ENCODE peak calls at places on chromosome 11, in ten cellular contexts. Z is right cardiac atrium, C is GM23248, M is left lung, W is spleen, U is mucosa of descending colon, S is PC-9, K is tibial artery, Q is prostate gland, I is A549. X is an unnamed sample. For H3K4me1, the result is how much of the 10 kb centered on the place peaks cover.

GRCh38 chr11:31810779-31811647 is at the start of gene PAX6:
- DNase-seq in S (peak), M (peak), C (peak), I (peak), W (peak), Q (no peak), K (no peak), Z (peak), U (peak), X (peak)

GRCh38 chr11:13119361-13119760 is 110.2 kb downstream of the RASSF10 start:
- DNase-seq in Z (no peak), Q (no peak), M (no peak), C (peak), S (no peak), K (no peak), W (no peak), I (no peak), U (no peak), X (no peak)

GRCh38 chr11:65766535-65766934 is 14.2 kb downstream of the AP5B1 start:
- DNase-seq in I (no peak), S (no peak), K (no peak), W (no peak), Z (no peak), C (peak), U (no peak), Q (no peak), M (no peak), X (no peak)

GRCh38 chr11:34348919-34349318 is 8.9 kb downstream of the ABTB2 start:
- DNase-seq in S (no peak), C (no peak), Z (no peak), U (no peak), I (no peak), Q (no peak), W (no peak), M (no peak), K (no peak), X (no peak)

GRCh38 chr11:1554981-1555712 is 16.9 kb downstream of the DUSP8 start:
- DNase-seq in C (no peak), M (no peak), Z (peak), Q (no peak), W (no peak), K (no peak), U (peak), I (no peak), S (no peak), X (no peak)

GRCh38 chr11:17845431-17845881 is 110.9 kb downstream of the KCNC1 start:
- DNase-seq in M (no peak), K (no peak), W (no peak), Z (peak), S (no peak), U (no peak), I (no peak), C (peak), Q (no peak), X (peak)

GRCh38 chr11:125921042-125921441 is 16.7 kb downstream of the DDX25 start:
- DNase-seq in K (no peak), C (no peak), S (no peak), M (no peak), I (no peak), Q (no peak), U (peak), W (no peak), Z (no peak), X (no peak)

GRCh38 chr11:68016161-68016903 is 6.2 kb downstream of the ALDH3B1 start:
- DNase-seq in W (no peak), U (no peak), Z (no peak), Q (no peak), I (no peak), M (no peak), K (no peak), S (no peak), C (peak), X (no peak)

GRCh38 chr11:93846411-93846810 is 4.0 kb downstream of the VSTM5 start:
- DNase-seq in K (no peak), Q (no peak), U (no peak), W (no peak), C (peak), M (no peak), I (no peak), S (no peak), Z (no peak), X (peak)

GRCh38 chr11:11998091-11998781 is 10.2 kb downstream of the DKK3 start:
- DNase-seq in S (no peak), K (no peak), I (peak), U (no peak), W (no peak), C (peak), Q (no peak), M (no peak), Z (no peak), X (peak)

GRCh38 chr11:133228406-133229330 is 303.6 kb downstream of the OPCML start:
- DNase-seq in Z (peak), K (no peak), I (no peak), W (no peak), C (no peak), S (no peak), Q (peak), U (peak), M (no peak), X (no peak)

GRCh38 chr11:95568236-95568635 is 221.3 kb downstream of the FAM76B start:
- DNase-seq in K (no peak), S (no peak), Z (no peak), I (no peak), W (no peak), C (no peak), Q (no peak), U (no peak), M (no peak), X (no peak)

GRCh38 chr11:85948884-85949283 is 93.7 kb downstream of the CCDC83 start:
- DNase-seq in Q (no peak), K (no peak), C (no peak), I (no peak), M (no peak), W (no peak), Z (no peak), U (no peak), S (peak), X (peak)

GRCh38 chr11:65391007-65391406 is 4.6 kb downstream of the FRMD8 start:
- DNase-seq in C (peak), U (no peak), W (no peak), S (no peak), I (peak), K (no peak), M (no peak), Q (no peak), Z (no peak), X (no peak)

GRCh38 chr11:93514712-93515111 is 28.5 kb downstream of the SMCO4 start:
- DNase-seq in S (no peak), U (no peak), M (no peak), W (no peak), K (no peak), I (no peak), Z (no peak), Q (no peak), C (no peak), X (no peak)

GRCh38 chr11:63670077-63670737 is 969 bp downstream of the ATL3 start:
- DNase-seq in C (peak), M (no peak), S (no peak), W (no peak), I (no peak), U (no peak), Q (no peak), K (no peak), Z (no peak), X (no peak)

GRCh38 chr11:68757711-68758110 is 6.4 kb upstream of the TESMIN start:
- DNase-seq in U (no peak), I (no peak), M (no peak), S (no peak), Z (no peak), Q (no peak), C (no peak), K (no peak), W (no peak), X (no peak)

GRCh38 chr11:2142762-2143202 is 3.6 kb upstream of the IGF2 start:
- DNase-seq in S (no peak), Z (no peak), I (no peak), W (no peak), K (no peak), Q (no peak), M (no peak), U (no peak), C (peak), X (peak)

GRCh38 chr11:12190511-12190910 is 80.1 kb downstream of the MICAL2 start:
- DNase-seq in Q (no peak), I (no peak), C (no peak), K (no peak), S (no peak), Z (no peak), M (no peak), U (no peak), W (no peak), X (no peak)

GRCh38 chr11:130161441-130161840 is 1.9 kb downstream of the ST14 start:
- DNase-seq in I (no peak), U (peak), W (no peak), Z (no peak), K (no peak), C (no peak), M (no peak), S (no peak), Q (no peak), X (no peak)

GRCh38 chr11:70397336-70397982 is 870 bp upstream of the CTTN start:
- DNase-seq in Z (no peak), Q (no peak), C (no peak), S (no peak), U (peak), W (no peak), K (no peak), I (no peak), M (no peak), X (no peak)

GRCh38 chr11:95668113-95668512 is 121.5 kb downstream of the FAM76B start:
- DNase-seq in C (no peak), Z (no peak), I (no peak), K (no peak), W (no peak), Q (no peak), U (no peak), S (no peak), M (no peak), X (no peak)

GRCh38 chr11:92753161-92753560 is 216.3 kb upstream of the MTNR1B start:
- DNase-seq in C (peak), S (no peak), Z (no peak), K (no peak), U (no peak), W (no peak), I (no peak), M (no peak), Q (no peak), X (no peak)

GRCh38 chr11:124311677-124312076 is 2.1 kb downstream of the OR8D1 start:
- DNase-seq in M (no peak), K (no peak), U (no peak), Q (no peak), Z (no peak), W (no peak), I (no peak), C (no peak), S (no peak), X (no peak)

GRCh38 chr11:1081601-1082311 is 7.1 kb downstream of the MUC2 start:
- DNase-seq in K (peak), C (no peak), S (no peak), Z (no peak), M (peak), U (peak), I (no peak), W (peak), Q (no peak), X (no peak)

GRCh38 chr11:71201936-71202597 is 50.3 kb downstream of the SHANK2 start:
- DNase-seq in S (no peak), K (no peak), U (no peak), I (no peak), M (no peak), C (no peak), W (peak), Z (no peak), Q (no peak), X (no peak)

GRCh38 chr11:120625565-120625964 is 114.0 kb downstream of the GRIK4 start:
- DNase-seq in I (no peak), Q (no peak), C (no peak), S (no peak), U (no peak), Z (no peak), K (no peak), M (no peak), W (no peak), X (no peak)

GRCh38 chr11:77278595-77279506 is 22.6 kb downstream of the GDPD4 start:
- DNase-seq in U (no peak), C (peak), I (no peak), Q (no peak), M (no peak), Z (no peak), K (no peak), S (no peak), W (no peak), X (peak)

GRCh38 chr11:86477495-86478155 is 102.9 kb downstream of the CCDC81 start:
- DNase-seq in I (no peak), S (no peak), C (peak), W (no peak), Q (no peak), M (no peak), Z (no peak), K (no peak), U (no peak), X (no peak)

GRCh38 chr11:86119062-86119461 is 50.2 kb upstream of the PICALM start:
- DNase-seq in I (no peak), Z (no peak), U (no peak), Q (no peak), S (no peak), M (no peak), W (no peak), K (no peak), C (no peak), X (no peak)

GRCh38 chr11:114166897-114167323 is 107.4 kb downstream of the ZBTB16 start:
- DNase-seq in M (no peak), C (peak), W (no peak), K (peak), I (no peak), Q (peak), U (no peak), Z (no peak), S (peak), X (peak)

GRCh38 chr11:126920833-126921232 is 79.7 kb downstream of the KIRREL3 start:
- DNase-seq in S (no peak), Z (no peak), Q (no peak), U (no peak), W (no peak), M (no peak), K (no peak), C (no peak), I (no peak), X (no peak)

GRCh38 chr11:76327756-76328388 is 53.1 kb downstream of the THAP12 start:
- DNase-seq in S (no peak), U (no peak), I (no peak), Z (peak), W (no peak), M (no peak), Q (no peak), K (peak), C (no peak), X (no peak)

GRCh38 chr11:66857234-66857926 is 516 bp downstream of the LRFN4 start:
- DNase-seq in I (peak), Z (peak), C (peak), M (peak), K (no peak), S (no peak), W (peak), U (no peak), Q (no peak), X (no peak)

GRCh38 chr11:131754671-131755070 is 384.3 kb downstream of the NTM start:
- DNase-seq in U (no peak), K (no peak), I (no peak), W (no peak), Z (no peak), Q (no peak), M (no peak), S (no peak), C (peak), X (no peak)

GRCh38 chr11:77515483-77515882 is 41.6 kb upstream of the PAK1 start:
- DNase-seq in C (no peak), U (no peak), Z (no peak), M (no peak), S (peak), K (no peak), W (no peak), I (no peak), Q (no peak), X (no peak)

DNA sequence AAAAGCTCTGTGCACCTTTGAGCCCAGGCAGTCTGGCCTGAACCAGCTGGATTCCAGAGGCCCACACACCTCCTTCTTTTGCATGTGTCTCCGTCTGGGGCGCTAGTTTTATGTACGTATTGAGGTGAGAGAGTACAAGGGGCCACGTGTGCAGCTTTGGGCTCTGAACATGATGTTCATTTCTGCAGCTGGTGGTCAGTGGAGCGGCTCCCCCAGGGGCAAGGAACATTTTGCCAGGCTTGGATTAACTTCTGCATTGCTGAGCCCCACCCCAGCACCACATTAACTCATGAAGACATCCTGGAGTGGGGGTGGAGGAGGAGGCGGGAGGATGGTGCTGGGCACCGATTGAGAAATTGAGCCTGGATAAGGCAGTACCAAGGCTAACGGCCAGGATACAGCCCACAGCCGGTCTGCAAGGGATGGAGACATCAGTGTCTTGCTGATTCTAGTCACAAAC is 13.8 kb downstream of the USP2 start:
- DNase-seq in M (no peak), Z (no peak), I (no peak), C (no peak), S (no peak), W (peak), Q (no peak), K (no peak), U (peak), X (no peak)
- H3K4me1 ChIP-seq in M (under half), Z (under half), I (half or more), C (under half), S (under half), W (under half), Q (under half), K (half or more), U (half or more), X (under half)

GRCh38 chr11:128464878-128465277 is 122.5 kb downstream of the ETS1 start:
- DNase-seq in K (no peak), Q (no peak), S (no peak), W (no peak), C (no peak), M (no peak), I (no peak), U (no peak), Z (no peak), X (no peak)
- H3K4me1 ChIP-seq in K (half or more), Q (under half), S (under half), W (half or more), C (half or more), M (under half), I (under half), U (under half), Z (under half), X (under half)

GRCh38 chr11:46362146-46363030 is 15.1 kb downstream of the DGKZ start:
- DNase-seq in Z (peak), U (no peak), I (no peak), M (no peak), C (no peak), S (no peak), K (no peak), Q (no peak), W (peak), X (no peak)

GRCh38 chr11:46364791-46365190 is 16.7 kb upstream of the MDK start:
- DNase-seq in S (no peak), Q (no peak), I (no peak), U (no peak), M (no peak), Z (no peak), C (no peak), K (no peak), W (no peak), X (no peak)

GRCh38 chr11:46364056-46364455 is 16.8 kb downstream of the DGKZ start:
- DNase-seq in C (peak), I (no peak), S (no peak), K (no peak), M (no peak), U (no peak), Z (no peak), W (no peak), Q (no peak), X (no peak)

GRCh38 chr11:46363031-46363407 is 15.8 kb downstream of the DGKZ start:
- DNase-seq in Q (no peak), U (no peak), S (peak), K (peak), C (peak), W (peak), Z (peak), I (no peak), M (peak), X (no peak)

DNA sequence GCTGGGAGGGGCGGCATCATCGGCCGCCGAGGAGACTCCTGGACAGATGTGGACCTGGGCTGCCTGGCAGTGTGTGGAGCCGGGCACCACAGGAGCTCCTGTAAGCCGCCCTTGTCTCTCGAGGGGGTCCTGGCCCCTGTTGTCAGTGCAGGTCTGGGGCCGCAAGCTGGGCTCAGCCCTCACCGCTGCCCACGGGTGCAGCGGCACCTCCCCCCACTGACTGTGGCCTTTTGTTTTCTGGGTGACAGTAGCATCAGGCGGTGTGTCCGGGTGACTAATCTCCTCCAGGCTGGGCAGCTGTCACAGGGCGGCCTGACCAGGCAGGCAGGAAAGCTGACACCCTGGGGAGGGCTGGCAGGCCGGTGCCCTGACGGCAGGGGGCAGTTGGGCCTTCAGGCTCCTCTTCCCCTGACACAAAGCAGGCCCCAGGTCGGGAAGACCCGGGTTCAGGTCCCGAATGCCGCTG is 16.2 kb downstream of the DGKZ start:
- DNase-seq in C (peak), U (no peak), Q (no peak), S (peak), W (peak), Z (peak), M (no peak), I (no peak), K (no peak), X (no peak)
- H3K4me1 ChIP-seq in C (under half), U (under half), Q (under half), S (under half), W (half or more), Z (under half), M (under half), I (under half), K (under half), X (under half)

GRCh38 chr11:16818284-16818683 is 79.8 kb downstream of the C11orf58 start:
- DNase-seq in W (no peak), M (no peak), S (no peak), K (peak), I (no peak), Q (no peak), Z (no peak), U (no peak), C (peak), X (no peak)
- H3K4me1 ChIP-seq in W (under half), M (under half), S (under half), K (under half), I (under half), Q (under half), Z (under half), U (under half), C (under half), X (under half)

DNA sequence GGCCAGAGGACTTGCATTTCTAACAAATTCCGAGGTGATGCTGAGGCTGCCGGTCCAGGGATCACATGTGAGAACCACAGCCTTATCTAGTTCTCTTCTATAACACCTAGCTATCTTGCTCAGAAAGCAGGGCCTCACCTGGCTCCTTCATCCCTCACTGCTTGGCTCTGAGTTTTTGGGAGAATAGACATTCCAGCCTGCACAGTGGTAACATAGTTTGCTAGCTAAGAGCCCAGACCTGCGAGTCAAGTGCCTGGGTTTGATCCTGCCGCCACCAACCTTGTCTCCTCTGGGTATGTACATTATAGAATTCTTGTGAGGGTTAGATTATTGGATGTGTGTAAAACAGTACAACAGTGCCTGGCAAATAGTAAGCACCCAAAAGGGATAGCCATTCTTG is 13.5 kb upstream of the POU2AF1 start:
- DNase-seq in K (no peak), S (no peak), U (no peak), Z (no peak), I (no peak), C (no peak), Q (no peak), M (no peak), W (no peak), X (no peak)
- H3K4me1 ChIP-seq in K (under half), S (under half), U (under half), Z (under half), I (under half), C (under half), Q (under half), M (under half), W (under half), X (under half)

DNA sequence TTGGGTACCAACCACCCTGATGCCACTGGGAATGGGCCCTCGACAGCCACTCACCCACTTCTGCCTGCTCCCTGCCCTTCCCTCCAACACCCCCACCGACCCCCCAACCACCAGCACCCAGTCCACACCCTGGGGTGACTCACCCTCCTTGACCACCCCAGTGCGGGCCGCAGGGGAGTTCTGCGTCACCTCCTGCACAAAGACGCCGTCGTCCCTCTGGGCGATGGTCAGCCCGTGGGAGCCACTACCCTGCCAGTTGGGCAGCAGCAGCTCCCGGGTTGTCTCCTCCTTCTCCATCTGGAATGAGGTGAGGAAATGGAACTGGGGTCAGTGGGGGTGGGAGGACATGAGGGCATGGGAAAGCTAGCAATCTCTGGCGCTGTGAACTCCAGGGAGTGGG is 10.8 kb downstream of the AHNAK start:
- DNase-seq in U (no peak), K (no peak), S (no peak), W (no peak), I (no peak), M (no peak), C (peak), Z (no peak), Q (no peak), X (no peak)
- H3K4me1 ChIP-seq in U (under half), K (half or more), S (under half), W (under half), I (under half), M (under half), C (under half), Z (under half), Q (under half), X (under half)